ENCODE peak calls at places on chromosome 2, in ten cellular contexts. C is fibroblast of lung; Q is right atrium auricular region; T is suprapubic skin; O is adrenal gland; H is iPS DF 6.9; B is CD8-positive, alpha-beta memory T cell; E is body of pancreas; A is lower lobe of right lung; L is hepatocyte. V is an unnamed sample.

GRCh38 chr2:189129971-189130370 is 49.6 kb downstream of the COL5A2 start:
- DNase-seq in C (peak; percentile 76), Q (no peak), T (no peak), O (no peak), H (no peak), B (no peak), E (no peak), A (no peak), L (no peak), V (peak; percentile 90)

GRCh38 chr2:30127016-30127893 is 19.6 kb upstream of the YPEL5 start:
- DNase-seq in C (peak; percentile 25), Q (no peak), T (no peak), O (no peak), H (no peak), B (no peak), E (no peak), A (no peak), L (no peak), V (peak; percentile 69)

GRCh38 chr2:119680457-119681195 is 1.6 kb downstream of the TMEM177 start:
- DNase-seq in C (no peak), Q (no peak), T (no peak), O (no peak), H (no peak), B (no peak), E (no peak), A (no peak), L (no peak), V (no peak)

GRCh38 chr2:197191177-197191947 is 119.2 kb downstream of the ANKRD44 start:
- DNase-seq in C (peak; percentile 60), Q (no peak), T (no peak), O (no peak), H (no peak), B (peak; percentile 64), E (no peak), A (no peak), L (peak; percentile 70), V (peak; percentile 52)

GRCh38 chr2:233460726-233461431 is 105.7 kb downstream of the USP40 start:
- DNase-seq in C (no peak), Q (no peak), T (no peak), O (no peak), H (no peak), B (no peak), E (no peak), A (peak; percentile 46), L (no peak), V (no peak)

GRCh38 chr2:149744845-149745244 is 157.3 kb upstream of the MMADHC start:
- DNase-seq in C (peak; percentile 60), Q (no peak), T (no peak), O (peak; percentile 8), H (no peak), B (no peak), E (no peak), A (no peak), L (no peak), V (peak; percentile 79)

GRCh38 chr2:177598321-177598922 is 205.8 kb downstream of the AGPS start:
- DNase-seq in C (peak; percentile 52), Q (no peak), T (no peak), O (no peak), H (no peak), B (no peak), E (peak; percentile 11), A (no peak), L (peak; percentile 52), V (peak; percentile 56)

GRCh38 chr2:17303054-17303453 is 215.2 kb downstream of the RAD51AP2 start:
- DNase-seq in C (peak; percentile 73), Q (no peak), T (no peak), O (no peak), H (no peak), B (no peak), E (no peak), A (no peak), L (no peak), V (peak; percentile 52)

GRCh38 chr2:88709117-88709739 is 17.8 kb downstream of the RPIA start:
- DNase-seq in C (peak; percentile 18), Q (no peak), T (no peak), O (no peak), H (no peak), B (no peak), E (no peak), A (no peak), L (no peak), V (peak; percentile 63)

GRCh38 chr2:12685956-12686355 is 30.8 kb upstream of the TRIB2 start:
- DNase-seq in C (no peak), Q (no peak), T (no peak), O (no peak), H (no peak), B (no peak), E (no peak), A (no peak), L (no peak), V (no peak)

GRCh38 chr2:214477305-214477704 is 66.5 kb downstream of the VWC2L start:
- DNase-seq in C (no peak), Q (no peak), T (no peak), O (no peak), H (no peak), B (no peak), E (no peak), A (no peak), L (no peak), V (no peak)

GRCh38 chr2:236675051-236675450 is 105.4 kb downstream of the ACKR3 start:
- DNase-seq in C (no peak), Q (no peak), T (no peak), O (no peak), H (no peak), B (no peak), E (no peak), A (no peak), L (no peak), V (peak; percentile 41)

GRCh38 chr2:241268716-241269445 is 46.6 kb downstream of the HDLBP start:
- DNase-seq in C (no peak), Q (peak; percentile 26), T (no peak), O (no peak), H (no peak), B (no peak), E (no peak), A (no peak), L (no peak), V (peak; percentile 83)

GRCh38 chr2:95158891-95159619 is 593 bp downstream of the ZNF514 start:
- DNase-seq in C (peak; percentile 40), Q (no peak), T (peak; percentile 77), O (peak; percentile 56), H (no peak), B (no peak), E (peak; percentile 62), A (peak; percentile 73), L (peak; percentile 62), V (peak; percentile 71)

DNA sequence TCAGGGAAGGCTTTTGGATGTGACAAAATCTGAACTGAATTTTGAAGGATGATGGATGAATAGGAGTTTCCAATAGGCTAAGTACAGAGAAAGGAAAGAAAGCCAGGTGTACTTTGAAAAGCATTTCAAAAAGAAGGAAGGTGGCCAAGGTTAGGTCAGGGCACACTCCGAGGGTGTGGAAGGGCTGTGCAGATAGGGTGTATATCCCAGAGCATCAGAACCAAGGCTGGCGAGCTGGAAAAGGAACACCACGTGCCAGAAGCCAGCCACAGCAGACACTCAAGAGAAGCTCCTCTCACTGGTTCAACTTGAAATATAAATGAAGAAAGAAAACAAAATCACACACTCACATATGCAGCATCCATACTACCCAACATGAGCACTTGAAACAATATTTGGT is 51.0 kb downstream of the RPL31 start:
- DNase-seq in C (no peak), Q (no peak), T (no peak), O (no peak), H (no peak), B (no peak), E (no peak), A (no peak), L (no peak), V (no peak)
- H3K27ac ChIP-seq in C (no peak overlapping the region), Q (no peak overlapping the region), T (no peak overlapping the region), O (no peak overlapping the region), H (no peak overlapping the region), B (no peak overlapping the region), E (no peak overlapping the region), A (no peak overlapping the region), L (no peak overlapping the region), V (no peak overlapping the region)

DNA sequence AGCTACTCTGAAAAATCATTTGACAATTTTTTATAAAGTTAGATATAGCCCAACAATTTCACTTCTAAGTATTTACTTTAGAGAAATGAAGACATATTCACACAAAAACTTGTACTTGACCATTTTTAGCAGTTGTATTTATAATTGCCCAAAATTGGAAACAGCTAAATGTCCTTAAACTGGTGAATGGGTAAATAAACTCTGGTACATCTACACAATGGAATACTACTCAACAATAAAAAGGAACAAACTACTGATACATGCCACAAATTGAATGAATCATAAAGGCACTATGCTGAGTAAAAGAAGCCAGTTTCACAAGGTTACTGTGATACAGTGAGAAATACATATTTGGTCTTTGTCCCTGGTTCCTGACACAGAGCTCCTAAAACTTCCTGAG is 32.8 kb upstream of the BBS5 start:
- DNase-seq in C (no peak), Q (no peak), T (no peak), O (no peak), H (no peak), B (no peak), E (no peak), A (no peak), L (no peak), V (no peak)
- H3K27ac ChIP-seq in C (no peak overlapping the region), Q (no peak overlapping the region), T (no peak overlapping the region), O (no peak overlapping the region), H (no peak overlapping the region), B (no peak overlapping the region), E (no peak overlapping the region), A (no peak overlapping the region), L (no peak overlapping the region), V (no peak overlapping the region)

DNA sequence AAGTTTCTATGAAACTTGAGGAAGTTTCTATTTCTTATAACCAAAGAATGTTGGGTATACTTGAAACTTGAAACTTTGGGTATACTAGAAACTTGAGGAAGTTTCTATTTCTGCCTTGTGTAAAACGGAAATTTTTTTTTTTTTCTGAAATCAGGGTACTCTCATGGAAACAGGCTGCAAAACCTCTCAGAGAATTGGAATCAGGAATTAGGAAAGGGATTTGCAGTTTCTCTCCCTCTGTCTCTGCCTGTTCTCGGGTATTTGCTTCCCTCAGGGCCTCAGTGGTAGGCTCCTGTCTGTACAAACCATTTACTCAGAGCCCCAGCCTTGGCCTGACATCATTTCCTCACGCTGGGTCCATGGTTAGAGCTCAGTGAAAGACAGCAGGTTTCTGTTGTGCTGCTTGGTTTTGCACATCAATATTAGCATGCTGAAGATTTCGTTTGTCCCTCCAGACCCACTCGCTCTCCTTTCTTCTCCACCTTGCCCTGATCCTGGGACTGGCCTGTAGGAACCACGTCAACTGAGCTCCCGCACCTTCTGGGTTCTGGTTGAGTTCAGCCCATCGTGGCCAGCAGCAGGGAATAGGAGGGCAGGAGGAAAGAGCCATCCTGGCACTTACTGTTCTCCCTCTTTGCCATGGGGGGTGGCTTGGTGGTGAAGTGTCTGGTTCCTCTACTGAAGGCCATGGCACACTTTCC is 106.4 kb downstream of the POLR1A start:
- DNase-seq in C (no peak), Q (no peak), T (peak; percentile 46), O (no peak), H (no peak), B (peak; percentile 22), E (no peak), A (no peak), L (peak; percentile 33), V (peak; percentile 65)
- H3K27ac ChIP-seq in C (peak overlapping the region; percentile 66), Q (peak overlapping the region; percentile 62), T (peak overlapping the region; percentile 88), O (peak overlapping the region; percentile 53), H (no peak overlapping the region), B (peak overlapping the region; percentile 32), E (peak overlapping the region; percentile 48), A (peak overlapping the region; percentile 83), L (peak overlapping the region; percentile 90), V (peak overlapping the region; percentile 84)

DNA sequence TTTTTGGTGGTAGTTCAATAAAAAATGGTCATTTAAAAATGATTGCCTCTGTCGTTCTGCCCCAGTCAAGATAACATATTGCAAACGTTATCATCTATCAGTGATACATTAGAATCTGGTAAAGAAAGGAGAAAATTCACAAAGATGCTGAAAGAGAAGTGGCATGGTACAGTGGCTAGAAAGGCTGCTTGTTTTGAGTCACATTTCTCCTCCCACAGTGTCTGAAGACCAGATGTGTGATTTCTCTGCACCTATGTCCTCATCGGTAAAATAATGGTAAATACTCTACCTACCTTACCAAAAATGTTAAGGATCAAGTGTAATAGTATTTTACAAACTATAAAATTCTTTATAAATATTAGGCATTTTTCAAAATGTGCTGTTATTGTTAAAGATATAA is 76.1 kb upstream of the NOSTRIN start:
- DNase-seq in C (no peak), Q (no peak), T (no peak), O (no peak), H (no peak), B (no peak), E (no peak), A (no peak), L (no peak), V (no peak)
- H3K27ac ChIP-seq in C (no peak overlapping the region), Q (no peak overlapping the region), T (no peak overlapping the region), O (no peak overlapping the region), H (no peak overlapping the region), B (no peak overlapping the region), E (no peak overlapping the region), A (no peak overlapping the region), L (no peak overlapping the region), V (no peak overlapping the region)